ENCODE peak calls at places on chromosome 16, in seven cellular contexts. I is astrocyte of the spinal cord, X is GM20000, U is Peyer's patch, C is head of caudate nucleus, Y is NCI-H774, W is amygdala. M is an unnamed sample.

GRCh38 chr16:24151482-24151939 is 104.6 kb upstream of the CACNG3 start:
- DNase-seq in I (peak), X (no peak), U (no peak), C (no peak), Y (no peak), W (no peak), M (no peak)

GRCh38 chr16:64092284-64092683 is 1029.6 kb downstream of the CDH11 start:
- DNase-seq in I (peak), X (no peak), U (no peak), C (no peak), Y (no peak), W (no peak), M (no peak)

GRCh38 chr16:85564277-85565051 is 48.7 kb upstream of the GSE1 start:
- DNase-seq in I (no peak), X (no peak), U (no peak), C (no peak), Y (no peak), W (no peak), M (no peak)

GRCh38 chr16:29307598-29308507 is 98.7 kb downstream of the NPIPB11 start:
- DNase-seq in I (peak), X (no peak), U (no peak), C (no peak), Y (no peak), W (no peak), M (no peak)

GRCh38 chr16:88634141-88634993 is 4.0 kb upstream of the IL17C start:
- DNase-seq in I (no peak), X (peak), U (peak), C (no peak), Y (no peak), W (no peak), M (no peak)

GRCh38 chr16:83501481-83501880 is 306.3 kb upstream of the HSBP1 start:
- DNase-seq in I (no peak), X (no peak), U (no peak), C (no peak), Y (no peak), W (no peak), M (no peak)

GRCh38 chr16:50306287-50306686 is 39.9 kb downstream of the ADCY7 start:
- DNase-seq in I (no peak), X (no peak), U (peak), C (no peak), Y (no peak), W (no peak), M (no peak)

GRCh38 chr16:88194397-88195020 is 188.2 kb upstream of the ZNF469 start:
- DNase-seq in I (peak), X (peak), U (no peak), C (peak), Y (no peak), W (no peak), M (no peak)

GRCh38 chr16:48852955-48853354 is 243.0 kb upstream of the N4BP1 start:
- DNase-seq in I (no peak), X (no peak), U (no peak), C (no peak), Y (no peak), W (no peak), M (no peak)

GRCh38 chr16:83826146-83826913 is 18.6 kb downstream of the HSBP1 start:
- DNase-seq in I (peak), X (peak), U (peak), C (peak), Y (peak), W (peak), M (peak)

GRCh38 chr16:65274576-65274975 is 152.7 kb upstream of the CDH11 start:
- DNase-seq in I (no peak), X (no peak), U (no peak), C (no peak), Y (no peak), W (no peak), M (no peak)

GRCh38 chr16:79172306-79172705 is 428.2 kb downstream of the MAF start:
- DNase-seq in I (no peak), X (no peak), U (no peak), C (no peak), Y (no peak), W (no peak), M (no peak)

GRCh38 chr16:77197747-77198146 is 1.5 kb upstream of the SYCE1L start:
- DNase-seq in I (no peak), X (no peak), U (no peak), C (no peak), Y (no peak), W (no peak), M (no peak)

GRCh38 chr16:55482056-55482455 is 3.1 kb downstream of the MMP2 start:
- DNase-seq in I (peak), X (no peak), U (no peak), C (no peak), Y (no peak), W (no peak), M (no peak)

GRCh38 chr16:27242868-27243590 is 25.5 kb downstream of the NSMCE1 start:
- DNase-seq in I (peak), X (no peak), U (no peak), C (no peak), Y (no peak), W (no peak), M (no peak)

GRCh38 chr16:83344014-83344413 is 463.8 kb upstream of the HSBP1 start:
- DNase-seq in I (peak), X (no peak), U (no peak), C (no peak), Y (no peak), W (no peak), M (no peak)

GRCh38 chr16:69397821-69398521 is 12.2 kb upstream of the TERF2 start:
- DNase-seq in I (peak), X (no peak), U (no peak), C (peak), Y (no peak), W (peak), M (peak)

GRCh38 chr16:67415872-67416793 is at the start of gene ZDHHC1:
- DNase-seq in I (peak), X (peak), U (peak), C (peak), Y (peak), W (peak), M (peak)

GRCh38 chr16:50940275-50940854 is 198.5 kb downstream of the CYLD start:
- DNase-seq in I (no peak), X (no peak), U (no peak), C (no peak), Y (no peak), W (no peak), M (no peak)

GRCh38 chr16:82603784-82604411 is 22.9 kb upstream of the CDH13 start:
- DNase-seq in I (peak), X (no peak), U (no peak), C (peak), Y (no peak), W (peak), M (peak)

GRCh38 chr16:3673201-3673600 is 18.7 kb downstream of the DNASE1 start:
- DNase-seq in I (no peak), X (no peak), U (no peak), C (no peak), Y (no peak), W (no peak), M (no peak)

GRCh38 chr16:14128097-14128496 is 57.0 kb downstream of the MRTFB start:
- DNase-seq in I (no peak), X (no peak), U (no peak), C (no peak), Y (no peak), W (no peak), M (no peak)

GRCh38 chr16:50553182-50553710 is 5.0 kb downstream of the NKD1 start:
- DNase-seq in I (no peak), X (no peak), U (no peak), C (no peak), Y (no peak), W (no peak), M (no peak)

GRCh38 chr16:56245197-56245596 is 53.9 kb downstream of the GNAO1 start:
- DNase-seq in I (no peak), X (no peak), U (no peak), C (peak), Y (no peak), W (no peak), M (no peak)

GRCh38 chr16:25210758-25211157 is 6.0 kb upstream of the AQP8 start:
- DNase-seq in I (peak), X (no peak), U (no peak), C (no peak), Y (no peak), W (no peak), M (no peak)

GRCh38 chr16:22077700-22078313 is 14.5 kb upstream of the VWA3A start:
- DNase-seq in I (peak), X (peak), U (peak), C (peak), Y (peak), W (no peak), M (peak)

GRCh38 chr16:4481965-4482364 is 5.8 kb downstream of the HMOX2 start:
- DNase-seq in I (no peak), X (no peak), U (no peak), C (no peak), Y (no peak), W (no peak), M (no peak)

GRCh38 chr16:56301391-56301850 is 110.1 kb downstream of the GNAO1 start:
- DNase-seq in I (peak), X (no peak), U (no peak), C (peak), Y (peak), W (peak), M (peak)

GRCh38 chr16:30977502-30977901 is 7.5 kb upstream of the HSD3B7 start:
- DNase-seq in I (no peak), X (no peak), U (no peak), C (no peak), Y (no peak), W (no peak), M (no peak)

GRCh38 chr16:64858076-64858475 is 263.8 kb downstream of the CDH11 start:
- DNase-seq in I (peak), X (no peak), U (no peak), C (no peak), Y (no peak), W (no peak), M (no peak)

GRCh38 chr16:51408357-51408756 is 257.3 kb upstream of the SALL1 start:
- DNase-seq in I (peak), X (no peak), U (no peak), C (no peak), Y (no peak), W (no peak), M (no peak)

GRCh38 chr16:86924537-86924936 is 346.2 kb downstream of the FOXL1 start:
- DNase-seq in I (peak), X (no peak), U (peak), C (no peak), Y (no peak), W (no peak), M (no peak)

GRCh38 chr16:12255919-12256665 is 279.6 kb downstream of the SNX29 start:
- DNase-seq in I (no peak), X (no peak), U (no peak), C (no peak), Y (peak), W (no peak), M (no peak)

GRCh38 chr16:66923247-66923851 is 2.0 kb downstream of the RRAD start:
- DNase-seq in I (peak), X (no peak), U (no peak), C (no peak), Y (no peak), W (no peak), M (no peak)

GRCh38 chr16:88305176-88305575 is 77.6 kb upstream of the ZNF469 start:
- DNase-seq in I (no peak), X (no peak), U (no peak), C (no peak), Y (no peak), W (no peak), M (no peak)

GRCh38 chr16:11671676-11672075 is 3.4 kb downstream of the SNN start:
- DNase-seq in I (no peak), X (no peak), U (no peak), C (no peak), Y (no peak), W (no peak), M (no peak)

GRCh38 chr16:46729326-46729995 is 18.7 kb downstream of the MYLK3 start:
- DNase-seq in I (no peak), X (no peak), U (no peak), C (no peak), Y (no peak), W (no peak), M (no peak)

GRCh38 chr16:2432286-2432685 is 3.0 kb downstream of the CCNF start:
- DNase-seq in I (no peak), X (no peak), U (no peak), C (no peak), Y (no peak), W (no peak), M (no peak)

M was measured in occipital lobe.